ENCODE peak calls at places on chromosomes 13 and 19, in nine cellular contexts. S, W, Q, C, U, R, D, P and F are unnamed samples.

GRCh38 chr19:49983645-49984229 is 22.8 kb upstream of the SIGLEC11 start:
- DNase-seq in S (peak), W (peak), Q (peak), C (peak), U (peak), R (peak), D (peak), P (peak), F (peak)

GRCh38 chr13:102536196-102536595 is 60.6 kb upstream of the TPP2 start:
- DNase-seq in S (no peak), W (no peak), Q (no peak), C (no peak), U (no peak), R (no peak), D (no peak), P (no peak), F (no peak)

GRCh38 chr19:35509861-35510625 is 3.4 kb downstream of the DMKN start:
- DNase-seq in S (peak), W (peak), Q (peak), C (no peak), U (peak), R (peak), D (peak), P (peak), F (peak)

GRCh38 chr19:38264486-38265212 is at the start of gene SPINT2:
- DNase-seq in S (no peak), W (no peak), Q (no peak), C (no peak), U (no peak), R (peak), D (peak), P (peak), F (peak)

GRCh38 chr13:30141773-30142501 is 165.4 kb downstream of the KATNAL1 start:
- DNase-seq in S (no peak), W (no peak), Q (no peak), C (no peak), U (no peak), R (no peak), D (no peak), P (no peak), F (no peak)

GRCh38 chr13:88097541-88097940 is 426.4 kb downstream of the SLITRK5 start:
- DNase-seq in S (no peak), W (no peak), Q (no peak), C (no peak), U (no peak), R (no peak), D (no peak), P (no peak), F (no peak)

GRCh38 chr13:75830842-75831241 is 194.7 kb downstream of the LMO7 start:
- DNase-seq in S (no peak), W (no peak), Q (no peak), C (peak), U (no peak), R (no peak), D (no peak), P (no peak), F (no peak)

GRCh38 chr13:99642006-99642405 is 140.7 kb downstream of the TM9SF2 start:
- DNase-seq in S (no peak), W (no peak), Q (no peak), C (no peak), U (no peak), R (no peak), D (no peak), P (no peak), F (no peak)

GRCh38 chr19:47447470-47448359 is 24.0 kb downstream of the SLC8A2 start:
- DNase-seq in S (peak), W (peak), Q (peak), C (no peak), U (no peak), R (peak), D (peak), P (peak), F (peak)

GRCh38 chr19:18479964-18480723 is 41.7 kb downstream of the ELL start:
- DNase-seq in S (no peak), W (peak), Q (no peak), C (peak), U (no peak), R (peak), D (no peak), P (peak), F (no peak)

GRCh38 chr13:110830800-110831371 is 84.0 kb downstream of the ANKRD10 start:
- DNase-seq in S (no peak), W (no peak), Q (no peak), C (no peak), U (no peak), R (no peak), D (no peak), P (no peak), F (no peak)

GRCh38 chr19:3346677-3347353 is 19.6 kb upstream of the NFIC start:
- DNase-seq in S (no peak), W (peak), Q (no peak), C (peak), U (peak), R (peak), D (no peak), P (peak), F (no peak)

GRCh38 chr13:95184317-95184716 is 116.9 kb downstream of the ABCC4 start:
- DNase-seq in S (no peak), W (no peak), Q (no peak), C (no peak), U (no peak), R (no peak), D (no peak), P (no peak), F (no peak)

GRCh38 chr13:87234981-87235380 is 436.2 kb upstream of the SLITRK5 start:
- DNase-seq in S (no peak), W (no peak), Q (no peak), C (no peak), U (no peak), R (no peak), D (no peak), P (no peak), F (no peak)

GRCh38 chr19:21824679-21825078 is 11.3 kb downstream of the ZNF43 start:
- DNase-seq in S (no peak), W (no peak), Q (no peak), C (no peak), U (no peak), R (no peak), D (no peak), P (no peak), F (no peak)

GRCh38 chr13:107299717-107300116 is 731.8 kb upstream of the ARGLU1 start:
- DNase-seq in S (peak), W (no peak), Q (no peak), C (no peak), U (no peak), R (no peak), D (no peak), P (no peak), F (no peak)

GRCh38 chr19:37930416-37930815 is 23.4 kb downstream of the SIPA1L3 start:
- DNase-seq in S (no peak), W (no peak), Q (no peak), C (no peak), U (no peak), R (no peak), D (no peak), P (no peak), F (no peak)

GRCh38 chr13:45162821-45163220 is 38.0 kb downstream of the KCTD4 start:
- DNase-seq in S (peak), W (no peak), Q (no peak), C (peak), U (no peak), R (no peak), D (no peak), P (no peak), F (no peak)

GRCh38 chr13:31970237-31970930 is 61.2 kb upstream of the FRY start:
- DNase-seq in S (peak), W (no peak), Q (no peak), C (peak), U (no peak), R (no peak), D (no peak), P (no peak), F (no peak)

GRCh38 chr13:77815330-77815729 is 103.3 kb downstream of the EDNRB start:
- DNase-seq in S (no peak), W (no peak), Q (no peak), C (no peak), U (no peak), R (no peak), D (no peak), P (no peak), F (no peak)

DNA sequence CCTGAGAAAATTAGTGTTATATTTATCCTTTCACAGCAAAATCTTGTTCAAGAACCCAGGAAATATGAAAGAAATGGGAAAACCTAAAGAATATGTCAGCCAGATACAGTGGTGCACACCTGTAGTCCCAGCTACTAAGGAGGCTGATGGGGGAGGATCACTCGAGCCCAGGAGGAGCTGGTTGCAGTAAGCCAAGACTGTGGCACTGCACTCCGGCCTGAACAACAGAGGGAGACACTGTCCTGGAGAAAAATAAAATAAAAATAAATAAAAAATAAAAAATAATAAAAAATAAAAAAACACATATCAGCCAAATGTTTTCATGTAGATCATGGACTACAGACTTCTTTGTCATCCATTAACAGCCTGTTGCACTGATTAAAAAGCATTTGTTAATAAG is 244.8 kb upstream of the KLHL1 start:
- DNase-seq in S (peak), W (no peak), Q (no peak), C (no peak), U (no peak), R (no peak), D (no peak), P (no peak), F (no peak)
- TF ChIP-seq CTCF in S (peak), W (no peak), Q (no peak), C (no peak), U (no peak), R (no peak), D (no peak), P (no peak), F (no peak)

DNA sequence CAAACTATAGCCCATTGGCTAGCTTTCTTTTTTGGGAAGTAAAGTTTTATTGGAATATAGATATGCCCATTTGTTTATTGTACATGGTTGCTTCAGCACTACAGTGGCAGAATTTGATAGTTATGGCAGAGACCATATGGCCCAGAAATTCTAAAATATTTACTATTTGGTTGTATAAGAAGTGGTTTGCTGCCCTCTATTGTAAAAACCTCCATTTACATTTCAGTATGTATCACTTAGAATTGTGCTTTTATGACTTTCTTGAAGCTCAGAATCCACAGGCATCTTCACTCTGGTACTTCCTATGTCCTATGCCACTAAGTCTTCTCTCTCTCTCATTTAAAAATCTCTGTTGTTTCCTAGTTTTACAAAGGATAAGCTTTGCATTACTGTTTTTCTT is 37.7 kb downstream of the DLEU7 start:
- DNase-seq in S (peak), W (no peak), Q (no peak), C (no peak), U (no peak), R (no peak), D (no peak), P (no peak), F (no peak)
- TF ChIP-seq CTCF in S (no peak), W (no peak), Q (no peak), C (peak), U (no peak), R (no peak), D (no peak), P (no peak), F (peak)

DNA sequence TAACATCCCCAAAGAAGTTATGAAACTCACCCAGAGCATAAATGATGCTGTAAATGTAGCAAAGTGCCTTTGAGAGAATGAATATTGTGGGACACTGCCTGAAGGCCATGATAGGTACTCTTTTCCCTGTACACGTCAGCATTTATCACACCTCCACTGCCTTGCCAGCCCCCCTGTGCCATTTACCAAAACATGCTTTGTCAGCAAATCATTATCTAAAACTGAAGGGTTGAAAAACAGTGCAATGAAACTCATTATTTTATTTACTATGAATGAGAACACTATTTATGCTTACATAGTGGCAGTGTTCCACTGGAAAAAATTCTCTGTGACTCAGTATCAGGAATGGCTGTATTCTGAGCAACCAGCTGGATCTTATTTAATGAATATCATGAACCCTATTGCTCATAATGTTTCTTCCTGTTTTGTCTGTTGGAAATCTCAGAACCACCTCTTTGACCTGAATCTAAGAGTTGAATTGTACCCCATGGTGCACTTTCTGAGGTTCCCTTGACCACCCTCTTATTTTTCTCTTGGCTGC is 564.1 kb downstream of the DCT start:
- DNase-seq in S (no peak), W (no peak), Q (no peak), C (peak), U (no peak), R (no peak), D (no peak), P (no peak), F (no peak)
- TF ChIP-seq CTCF in S (no peak), W (no peak), Q (no peak), C (no peak), U (no peak), R (no peak), D (no peak), P (no peak), F (no peak)

DNA sequence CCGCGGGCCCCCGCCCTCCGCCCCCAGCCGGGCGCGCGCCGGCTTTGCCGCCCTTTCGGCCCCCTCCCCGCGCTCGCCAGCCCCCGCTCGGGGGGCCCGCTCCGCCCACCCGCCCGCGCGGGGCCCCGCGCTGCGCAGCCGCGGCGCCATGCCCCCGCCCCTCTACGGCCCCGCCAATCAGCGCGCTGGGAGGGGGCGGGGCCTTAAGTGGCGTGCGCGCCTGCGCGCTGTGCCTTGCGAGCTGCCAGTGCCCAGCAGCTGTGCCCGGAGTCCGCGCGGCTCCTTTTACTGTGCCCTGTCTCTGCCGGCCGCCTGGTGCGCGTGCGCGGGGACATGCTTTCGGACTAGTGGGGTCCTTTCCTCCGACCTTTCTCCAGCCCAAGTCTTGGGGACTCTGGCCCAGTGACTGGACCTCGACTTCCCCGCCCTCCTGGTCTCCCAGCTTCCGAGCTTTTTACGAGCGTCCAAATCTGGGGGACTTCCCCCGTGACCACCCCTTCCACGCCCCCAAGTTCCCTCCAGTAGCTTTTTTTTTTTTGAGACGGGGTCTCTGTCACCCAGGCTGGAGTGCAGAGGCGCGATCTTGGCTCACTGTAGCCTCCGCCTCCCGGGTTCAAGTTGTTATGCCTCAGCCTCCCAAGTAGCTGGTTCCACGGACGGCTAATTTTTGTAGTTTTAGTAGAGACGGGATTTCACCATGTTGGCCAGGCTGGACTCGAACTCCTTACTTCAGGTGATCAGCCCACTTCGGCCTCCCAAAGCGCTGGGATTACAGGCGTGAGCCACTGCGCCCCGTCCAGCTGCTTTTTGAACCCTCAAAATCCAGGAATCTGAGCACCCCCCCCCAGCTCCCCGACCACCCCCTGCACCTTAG is at the start of gene MBD3:
- DNase-seq in S (peak), W (peak), Q (peak), C (peak), U (peak), R (peak), D (peak), P (peak), F (peak)
- TF ChIP-seq CTCF in S (no peak), W (peak), Q (no peak), C (no peak), U (peak), R (no peak), D (no peak), P (no peak), F (no peak)

GRCh38 chr19:10701955-10702307 is 692 bp downstream of the QTRT1 start:
- DNase-seq in S (no peak), W (no peak), Q (peak), C (no peak), U (no peak), R (no peak), D (peak), P (no peak), F (peak)
- TF ChIP-seq CTCF in S (no peak), W (no peak), Q (peak), C (no peak), U (no peak), R (no peak), D (no peak), P (no peak), F (no peak)

DNA sequence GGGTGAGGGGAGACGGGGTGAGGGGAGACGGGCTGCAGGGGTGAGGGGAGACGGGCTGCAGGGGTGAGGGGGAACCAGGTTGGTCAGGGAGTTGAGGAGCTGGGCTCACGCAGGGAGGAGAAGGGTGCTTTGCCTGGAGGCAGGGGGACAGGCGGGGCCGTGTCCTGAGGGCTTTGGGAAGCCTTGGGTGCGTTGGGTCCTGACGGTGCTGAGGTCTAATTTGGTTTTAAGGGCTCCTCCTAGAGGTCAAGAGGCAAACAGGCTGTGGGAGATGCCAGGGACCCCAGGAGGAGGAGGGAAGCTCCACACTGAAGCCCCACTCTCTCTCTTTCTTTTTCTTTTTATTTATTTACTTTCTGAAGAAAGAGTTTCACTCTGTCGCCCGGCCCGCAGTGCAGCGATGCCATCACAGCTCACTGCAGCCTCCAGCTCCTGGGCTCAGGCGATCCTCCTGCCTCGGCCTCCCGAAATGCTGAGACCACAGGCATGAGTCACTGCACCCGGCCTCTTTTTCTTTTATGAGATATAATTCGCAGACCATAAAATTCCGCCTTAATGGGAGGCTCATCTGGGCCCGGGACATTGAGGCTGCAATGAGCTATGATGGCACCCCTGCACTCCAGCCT is 9.3 kb upstream of the MISP start:
- DNase-seq in S (no peak), W (no peak), Q (peak), C (no peak), U (no peak), R (no peak), D (no peak), P (no peak), F (no peak)
- TF ChIP-seq CTCF in S (no peak), W (no peak), Q (peak), C (no peak), U (no peak), R (no peak), D (no peak), P (no peak), F (no peak)

DNA sequence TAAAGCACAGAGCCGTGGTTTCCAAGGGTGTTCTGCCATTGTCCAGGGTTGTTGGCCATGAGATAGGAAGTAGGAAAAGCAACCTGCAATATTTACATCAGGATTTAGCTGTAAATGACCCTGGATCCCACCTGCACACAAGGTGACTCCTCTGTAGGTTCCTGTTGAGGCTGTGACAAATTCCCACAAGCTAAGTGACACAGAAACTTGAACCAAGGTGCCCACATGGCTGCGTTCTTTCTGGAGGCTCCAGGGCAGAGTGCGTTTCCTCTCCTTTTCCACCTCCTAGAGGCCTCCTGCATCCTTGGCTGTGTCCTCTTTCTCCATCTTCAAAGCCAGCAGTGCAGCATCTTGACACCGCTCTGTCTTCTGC is 11.9 kb downstream of the CEACAM21 start:
- DNase-seq in S (no peak), W (no peak), Q (no peak), C (no peak), U (no peak), R (no peak), D (no peak), P (no peak), F (no peak)
- TF ChIP-seq CTCF in S (no peak), W (no peak), Q (no peak), C (no peak), U (no peak), R (no peak), D (no peak), P (no peak), F (no peak)

GRCh38 chr13:113238542-113238941 is 29.1 kb downstream of the CUL4A start:
- DNase-seq in S (no peak), W (no peak), Q (no peak), C (no peak), U (no peak), R (no peak), D (no peak), P (no peak), F (no peak)
- TF ChIP-seq CTCF in S (no peak), W (no peak), Q (no peak), C (no peak), U (no peak), R (no peak), D (peak), P (no peak), F (no peak)

GRCh38 chr19:12365372-12366162 is at the start of gene ZNF442:
- DNase-seq in S (peak), W (peak), Q (peak), C (peak), U (peak), R (peak), D (peak), P (peak), F (peak)
- TF ChIP-seq CTCF in S (peak), W (peak), Q (no peak), C (peak), U (peak), R (peak), D (no peak), P (peak), F (peak)